ENCODE peak calls at places on chromosomes 5 and 9, in ten cellular contexts. F, P, I, O, J, X, Q, A, H and D are unnamed samples.

GRCh38 chr9:137366445-137366810 is 56.5 kb downstream of the EXD3 start:
- DNase-seq in F (no peak), P (no peak), I (no peak), O (no peak), J (no peak), X (peak; percentile 61), Q (no peak), A (no peak), H (no peak), D (no peak)

GRCh38 chr9:128771094-128771721 is 519 bp downstream of the ZER1 start:
- DNase-seq in F (peak; percentile 37), P (no peak), I (no peak), O (no peak), J (no peak), X (no peak), Q (peak; percentile 44), A (peak; percentile 15), H (peak; percentile 32), D (peak; percentile 43)

GRCh38 chr9:2082802-2083201 is 67.7 kb downstream of the SMARCA2 start:
- DNase-seq in F (no peak), P (no peak), I (no peak), O (no peak), J (no peak), X (no peak), Q (no peak), A (no peak), H (no peak), D (no peak)

GRCh38 chr9:137071282-137071681 is 925 bp upstream of the SAPCD2 start:
- DNase-seq in F (no peak), P (no peak), I (no peak), O (no peak), J (no peak), X (no peak), Q (no peak), A (no peak), H (no peak), D (no peak)

GRCh38 chr9:131160416-131161112 is 35.2 kb downstream of the NUP214 start:
- DNase-seq in F (no peak), P (no peak), I (no peak), O (no peak), J (no peak), X (no peak), Q (no peak), A (no peak), H (no peak), D (no peak)

GRCh38 chr5:67315082-67315801 is 118.6 kb upstream of the CD180 start:
- DNase-seq in F (no peak), P (no peak), I (no peak), O (no peak), J (no peak), X (no peak), Q (no peak), A (no peak), H (peak; percentile 58), D (no peak)

GRCh38 chr5:72248352-72249032 is 71.5 kb downstream of the MRPS27 start:
- DNase-seq in F (no peak), P (no peak), I (no peak), O (peak; percentile 70), J (peak; percentile 33), X (no peak), Q (peak; percentile 68), A (no peak), H (peak; percentile 73), D (no peak)

GRCh38 chr5:1111727-1112289 is at the start of gene SLC12A7:
- DNase-seq in F (peak; percentile 54), P (no peak), I (no peak), O (no peak), J (peak; percentile 63), X (peak; percentile 91), Q (peak; percentile 52), A (peak; percentile 51), H (no peak), D (peak; percentile 87)

GRCh38 chr9:89975586-89975985 is 370.8 kb downstream of the GADD45G start:
- DNase-seq in F (no peak), P (no peak), I (no peak), O (no peak), J (no peak), X (no peak), Q (no peak), A (no peak), H (no peak), D (no peak)

GRCh38 chr5:170501931-170502330 is 1.9 kb upstream of the KCNIP1 start:
- DNase-seq in F (no peak), P (no peak), I (no peak), O (no peak), J (no peak), X (no peak), Q (no peak), A (no peak), H (no peak), D (no peak)